ENCODE peak calls at places on chromosomes 4 and X, in five cellular contexts. G, E, M, A and I are unnamed samples.

GRCh38 chrX:14717949-14718348 is 154.9 kb downstream of the FANCB start:
- DNase-seq in G (no peak), E (no peak), M (no peak), A (no peak), I (no peak)

GRCh38 chr4:148214529-148215166 is 227.6 kb downstream of the NR3C2 start:
- DNase-seq in G (no peak), E (no peak), M (peak), A (no peak), I (peak)

GRCh38 chr4:11514780-11515432 is 86.2 kb upstream of the HS3ST1 start:
- DNase-seq in G (no peak), E (no peak), M (peak), A (no peak), I (no peak)

GRCh38 chr4:121943941-121944340 is 7.9 kb downstream of the TRPC3 start:
- DNase-seq in G (no peak), E (no peak), M (peak), A (no peak), I (no peak)

GRCh38 chr4:73599182-73599581 is 21.1 kb downstream of the RASSF6 start:
- DNase-seq in G (no peak), E (no peak), M (peak), A (peak), I (peak)

GRCh38 chr4:1807258-1807777 is 14.2 kb downstream of the FGFR3 start:
- DNase-seq in G (no peak), E (no peak), M (no peak), A (no peak), I (no peak)

GRCh38 chrX:39756086-39756883 is 341.5 kb downstream of the BCOR start:
- DNase-seq in G (no peak), E (no peak), M (no peak), A (no peak), I (no peak)

GRCh38 chr4:70700712-70701111 is 12.4 kb downstream of the UTP3 start:
- DNase-seq in G (no peak), E (no peak), M (no peak), A (no peak), I (no peak)

GRCh38 chr4:110515676-110516075 is 39.7 kb downstream of the ENPEP start:
- DNase-seq in G (no peak), E (no peak), M (no peak), A (no peak), I (no peak)

GRCh38 chr4:183256343-183256742 is 63.7 kb downstream of the CLDN22 start:
- DNase-seq in G (no peak), E (no peak), M (no peak), A (no peak), I (no peak)

GRCh38 chr4:110878413-110878812 is 255.5 kb upstream of the PITX2 start:
- DNase-seq in G (no peak), E (no peak), M (no peak), A (no peak), I (no peak)

GRCh38 chrX:139204576-139204902 is 326.0 kb upstream of the F9 start:
- DNase-seq in G (no peak), E (no peak), M (no peak), A (no peak), I (no peak)

GRCh38 chr4:71456841-71457240 is 118.0 kb downstream of the SLC4A4 start:
- DNase-seq in G (no peak), E (no peak), M (no peak), A (no peak), I (peak)

GRCh38 chr4:153713840-153714239 is 29.8 kb downstream of the TLR2 start:
- DNase-seq in G (no peak), E (no peak), M (no peak), A (no peak), I (peak)

GRCh38 chr4:7194251-7195137 is 2.2 kb downstream of the SORCS2 start:
- DNase-seq in G (no peak), E (no peak), M (no peak), A (no peak), I (no peak)

GRCh38 chrX:39453847-39454645 is 643.7 kb downstream of the BCOR start:
- DNase-seq in G (no peak), E (no peak), M (peak), A (no peak), I (no peak)

GRCh38 chr4:75633846-75634245 is 3.5 kb upstream of the CDKL2 start:
- DNase-seq in G (no peak), E (no peak), M (no peak), A (no peak), I (peak)

GRCh38 chr4:182263562-182263961 is 20.4 kb downstream of the TENM3 start:
- DNase-seq in G (no peak), E (no peak), M (no peak), A (no peak), I (no peak)

GRCh38 chr4:79650794-79651431 is 242.9 kb upstream of the GK2 start:
- DNase-seq in G (no peak), E (no peak), M (no peak), A (no peak), I (peak)

GRCh38 chr4:111213520-111213919 is 590.6 kb upstream of the PITX2 start:
- DNase-seq in G (no peak), E (no peak), M (no peak), A (no peak), I (no peak)

GRCh38 chr4:8376361-8377102 is 64.0 kb downstream of the ACOX3 start:
- DNase-seq in G (no peak), E (no peak), M (no peak), A (no peak), I (no peak)

GRCh38 chrX:112935029-112935428 is 94.4 kb upstream of the AMOT start:
- DNase-seq in G (no peak), E (no peak), M (no peak), A (no peak), I (no peak)

GRCh38 chr4:152255437-152255836 is 280.5 kb downstream of the FBXW7 start:
- DNase-seq in G (no peak), E (peak), M (no peak), A (peak), I (peak)

GRCh38 chrX:49103637-49104036 is 19.9 kb downstream of the GPKOW start:
- DNase-seq in G (no peak), E (no peak), M (no peak), A (no peak), I (no peak)

GRCh38 chr4:84681488-84682274 is 98.8 kb downstream of the CDS1 start:
- DNase-seq in G (no peak), E (no peak), M (peak), A (no peak), I (peak)

GRCh38 chr4:6696611-6697010 is 2.9 kb downstream of the S100P start:
- DNase-seq in G (no peak), E (no peak), M (no peak), A (no peak), I (no peak)

GRCh38 chr4:123312951-123313592 is 83.5 kb upstream of the SPRY1 start:
- DNase-seq in G (no peak), E (no peak), M (peak), A (no peak), I (no peak)

GRCh38 chr4:70993181-70994068 is at the start of gene DCK:
- DNase-seq in G (peak), E (peak), M (peak), A (peak), I (peak)

GRCh38 chr4:99838927-99839326 is 22.3 kb downstream of the DAPP1 start:
- DNase-seq in G (no peak), E (no peak), M (no peak), A (no peak), I (no peak)

GRCh38 chr4:153296424-153296823 is 48.1 kb upstream of the MND1 start:
- DNase-seq in G (no peak), E (no peak), M (peak), A (no peak), I (peak)

GRCh38 chr4:2066011-2066551 is 7.0 kb downstream of the NAT8L start:
- DNase-seq in G (no peak), E (no peak), M (no peak), A (no peak), I (no peak)

GRCh38 chrX:40496728-40497127 is 84.0 kb upstream of the ATP6AP2 start:
- DNase-seq in G (no peak), E (no peak), M (peak), A (no peak), I (peak)

GRCh38 chr4:128512767-128513322 is 225.2 kb upstream of the PGRMC2 start:
- DNase-seq in G (no peak), E (no peak), M (no peak), A (no peak), I (no peak)